ENCODE peak calls at places on chromosomes 1 and 21, in ten cellular contexts. I is RWPE1, J is cardiac fibroblast, E is HL-60, H is brain microvascular endothelial cell, C is upper lobe of right lung, P is body of pancreas, W is GM20000, A is pancreas, F is stomach. G is an unnamed sample.
A peak's percentile ranks its signal among the peaks of the same experiment; 100 is the strongest.

GRCh38 chr1:181659348-181659957 is 176.1 kb downstream of the CACNA1E start:
- DNase-seq in I (no peak), J (no peak), E (no peak), H (no peak), C (no peak), P (no peak), W (no peak), A (no peak), F (no peak), G (no peak)

GRCh38 chr1:161720341-161720887 is 930 bp upstream of the FCRLB start:
- DNase-seq in I (no peak), J (no peak), E (no peak), H (no peak), C (no peak), P (no peak), W (no peak), A (no peak), F (no peak), G (no peak)

GRCh38 chr1:91876751-91877573 is 9.0 kb downstream of the TGFBR3 start:
- DNase-seq in I (no peak), J (peak; percentile 29), E (no peak), H (no peak), C (no peak), P (no peak), W (no peak), A (no peak), F (no peak), G (no peak)

GRCh38 chr21:15058718-15059316 is 6.0 kb downstream of the NRIP1 start:
- DNase-seq in I (peak; percentile 2), J (peak; percentile 44), E (no peak), H (peak; percentile 52), C (no peak), P (no peak), W (no peak), A (no peak), F (no peak), G (peak; percentile 37)

GRCh38 chr1:159981351-159982055 is 27.5 kb upstream of the SLAMF9 start:
- DNase-seq in I (no peak), J (no peak), E (no peak), H (no peak), C (no peak), P (no peak), W (no peak), A (no peak), F (no peak), G (no peak)

GRCh38 chr1:172647110-172647564 is 11.8 kb upstream of the FASLG start:
- DNase-seq in I (no peak), J (no peak), E (no peak), H (no peak), C (no peak), P (no peak), W (no peak), A (no peak), F (no peak), G (no peak)

GRCh38 chr1:84603941-84604830 is 29.9 kb upstream of the CTBS start:
- DNase-seq in I (peak; percentile 86), J (peak; percentile 93), E (no peak), H (peak; percentile 84), C (no peak), P (no peak), W (no peak), A (no peak), F (no peak), G (no peak)

GRCh38 chr21:44710294-44710665 is 1.1 kb downstream of the TSPEAR start:
- DNase-seq in I (no peak), J (no peak), E (no peak), H (no peak), C (peak; percentile 52), P (no peak), W (no peak), A (no peak), F (no peak), G (no peak)

GRCh38 chr1:43711524-43712386 is 4.4 kb downstream of the ST3GAL3 start:
- DNase-seq in I (peak; percentile 74), J (peak; percentile 77), E (no peak), H (peak; percentile 52), C (no peak), P (no peak), W (no peak), A (no peak), F (no peak), G (peak; percentile 54)

GRCh38 chr1:59901770-59902388 is 24.7 kb downstream of the CYP2J2 start:
- DNase-seq in I (no peak), J (no peak), E (no peak), H (no peak), C (no peak), P (no peak), W (no peak), A (no peak), F (no peak), G (no peak)

GRCh38 chr1:173477286-173478098 is at the start of gene PRDX6:
- DNase-seq in I (peak; percentile 53), J (peak; percentile 89), E (peak; percentile 79), H (peak; percentile 77), C (no peak), P (peak; percentile 64), W (peak; percentile 17), A (peak; percentile 88), F (peak; percentile 53), G (no peak)

GRCh38 chr21:39774252-39774651 is 29.3 kb downstream of the IGSF5 start:
- DNase-seq in I (no peak), J (no peak), E (no peak), H (no peak), C (no peak), P (no peak), W (no peak), A (no peak), F (no peak), G (no peak)

GRCh38 chr1:9859252-9860014 is 35.7 kb upstream of the CLSTN1 start:
- DNase-seq in I (no peak), J (peak; percentile 51), E (no peak), H (no peak), C (no peak), P (no peak), W (no peak), A (no peak), F (no peak), G (no peak)

DNA sequence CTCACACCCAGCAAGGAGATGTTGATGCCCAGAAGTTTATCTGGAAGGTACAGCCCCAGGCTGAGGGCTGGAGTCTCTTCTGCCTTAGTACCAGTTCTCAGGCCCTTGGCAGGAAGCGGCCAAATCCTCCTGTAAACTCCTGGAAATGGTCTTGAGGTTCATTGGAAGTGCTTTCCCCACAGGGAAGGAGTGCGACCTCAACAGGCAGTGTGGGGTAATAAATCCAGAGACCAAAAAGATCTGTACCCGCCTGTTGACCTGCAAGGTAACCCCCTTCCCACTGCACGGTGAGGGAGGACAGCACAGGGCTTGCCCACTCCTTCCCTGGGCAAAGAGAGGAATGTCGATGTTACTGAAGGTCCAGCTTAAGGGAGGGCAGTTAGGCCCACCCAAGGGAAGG is 4.5 kb downstream of the ATXN7L2 start:
- DNase-seq in I (no peak), J (no peak), E (no peak), H (no peak), C (no peak), P (no peak), W (no peak), A (no peak), F (no peak), G (no peak)
- TF ChIP-seq CTCF in I (no peak), J (peak; percentile 18), E (no peak), H (peak; percentile 22), C (no peak), P (no peak), W (no peak), A (no peak), F (no peak), G (no peak)

GRCh38 chr1:3432306-3432705 is 22.2 kb upstream of the ARHGEF16 start:
- DNase-seq in I (no peak), J (peak; percentile 11), E (no peak), H (no peak), C (no peak), P (no peak), W (no peak), A (no peak), F (no peak), G (no peak)

GRCh38 chr1:3430406-3430805 is 24.1 kb upstream of the ARHGEF16 start:
- DNase-seq in I (no peak), J (no peak), E (no peak), H (no peak), C (no peak), P (no peak), W (no peak), A (no peak), F (no peak), G (no peak)

GRCh38 chr1:3430820-3431219 is 23.6 kb upstream of the ARHGEF16 start:
- DNase-seq in I (no peak), J (no peak), E (no peak), H (no peak), C (no peak), P (no peak), W (no peak), A (no peak), F (no peak), G (no peak)

GRCh38 chr1:3431686-3432085 is 22.8 kb upstream of the ARHGEF16 start:
- DNase-seq in I (no peak), J (no peak), E (no peak), H (no peak), C (no peak), P (no peak), W (no peak), A (no peak), F (no peak), G (no peak)

GRCh38 chr1:3431266-3431665 is 23.2 kb upstream of the ARHGEF16 start:
- DNase-seq in I (no peak), J (no peak), E (no peak), H (no peak), C (no peak), P (no peak), W (no peak), A (no peak), F (no peak), G (no peak)
- TF ChIP-seq CTCF in I (no peak), J (peak; percentile 24), E (peak; percentile 29), H (peak; percentile 61), C (no peak), P (no peak), W (no peak), A (no peak), F (no peak), G (peak; percentile 26)

GRCh38 chr1:92913093-92913819 is 48.0 kb downstream of the DIPK1A start:
- DNase-seq in I (no peak), J (no peak), E (no peak), H (no peak), C (no peak), P (no peak), W (no peak), A (no peak), F (no peak), G (no peak)
- TF ChIP-seq CTCF in I (no peak), J (no peak), E (no peak), H (no peak), C (no peak), P (no peak), W (no peak), A (no peak), F (no peak), G (no peak)

DNA sequence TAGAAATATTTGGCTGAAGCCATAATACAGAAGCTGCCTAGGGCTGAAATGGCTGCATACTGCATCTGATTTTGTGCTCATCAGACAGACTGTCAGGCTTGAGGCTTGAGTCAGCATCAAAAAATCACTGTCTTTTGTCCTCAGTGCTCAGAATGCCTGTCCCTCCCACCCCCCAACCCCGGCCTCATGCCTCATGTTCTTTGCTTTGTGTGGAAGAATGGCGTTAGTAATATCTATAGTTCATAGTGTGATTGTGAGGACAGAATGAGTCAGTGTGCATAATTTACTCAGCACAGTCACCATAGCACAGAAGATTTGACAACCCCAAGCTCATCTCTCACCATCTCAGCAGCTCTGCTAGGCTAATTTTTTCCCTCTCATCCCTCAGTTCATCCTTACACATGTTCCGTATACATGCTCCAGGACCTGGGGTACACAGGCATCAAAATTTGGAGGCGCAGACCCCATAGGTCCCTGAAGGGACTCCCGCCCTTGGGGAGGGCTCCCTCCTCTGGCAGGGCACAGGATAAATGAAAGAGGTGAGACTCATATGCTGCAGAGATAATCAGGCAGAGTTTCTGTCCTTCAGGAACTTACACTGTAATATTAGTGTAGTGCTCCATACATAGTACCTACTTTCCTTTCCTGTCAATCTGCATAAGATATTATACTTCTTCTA is 159.1 kb upstream of the C8B start:
- DNase-seq in I (peak; percentile 8), J (peak; percentile 6), E (no peak), H (peak; percentile 44), C (no peak), P (no peak), W (peak; percentile 10), A (no peak), F (no peak), G (no peak)
- TF ChIP-seq CTCF in I (no peak), J (no peak), E (no peak), H (peak; percentile 44), C (no peak), P (no peak), W (no peak), A (no peak), F (no peak), G (peak; percentile 15)

G was measured in kidney epithelial cell.